ENCODE peak calls at places on chromosomes 7 and 10, in six cellular contexts. F is neuronal stem cell, X is adipocyte, Z is HEK293T, M is fibroblast of pulmonary artery, N is GM10248. D is an unnamed sample.

GRCh38 chr10:17820943-17821342 is 11.8 kb downstream of the MRC1 start:
- DNase-seq in N (no peak), X (no peak), M (no peak), F (no peak), Z (no peak), D (no peak)

GRCh38 chr7:73477376-73477775 is 43.8 kb downstream of the FZD9 start:
- DNase-seq in M (no peak), N (no peak), X (no peak), F (no peak), Z (no peak), D (no peak)

GRCh38 chr10:79096514-79096913 is 27.7 kb downstream of the ZMIZ1 start:
- DNase-seq in F (no peak), Z (no peak), N (no peak), X (no peak), M (no peak), D (no peak)

GRCh38 chr10:43203491-43204393 is 63.1 kb downstream of the RASGEF1A start:
- DNase-seq in N (no peak), X (no peak), F (no peak), M (peak; percentile 15), Z (peak; percentile 75), D (peak; percentile 60)

GRCh38 chr7:47510192-47510591 is 71.7 kb downstream of the TNS3 start:
- DNase-seq in F (no peak), M (no peak), Z (no peak), X (no peak), N (no peak), D (no peak)

GRCh38 chr10:58892039-58892665 is 284.3 kb upstream of the PHYHIPL start:
- DNase-seq in M (peak; percentile 29), Z (no peak), X (peak; percentile 13), F (no peak), N (no peak), D (no peak)

GRCh38 chr10:125679436-125679835 is 3.5 kb downstream of the TEX36 start:
- DNase-seq in F (no peak), M (no peak), N (no peak), Z (peak; percentile 4), X (no peak), D (no peak)

GRCh38 chr10:30358206-30358605 is 9.1 kb upstream of the MTPAP start:
- DNase-seq in N (no peak), X (no peak), M (no peak), Z (no peak), F (no peak), D (no peak)

GRCh38 chr10:132708441-132708840 is 77.5 kb downstream of the NKX6-2 start:
- DNase-seq in N (no peak), X (no peak), F (no peak), M (no peak), Z (no peak), D (no peak)

GRCh38 chr7:67788689-67789088 is 792.1 kb downstream of the TYW1 start:
- DNase-seq in Z (no peak), N (no peak), X (peak; percentile 37), F (no peak), M (peak; percentile 9), D (no peak)

GRCh38 chr7:100825760-100826545 is 1.4 kb downstream of the EPHB4 start:
- DNase-seq in N (no peak), M (peak; percentile 41), X (peak; percentile 74), Z (no peak), F (no peak), D (no peak)

GRCh38 chr10:8116926-8117493 is 62.5 kb downstream of the GATA3 start:
- DNase-seq in M (no peak), F (no peak), Z (no peak), X (no peak), N (no peak), D (no peak)

GRCh38 chr7:10412426-10413019 is 561.1 kb upstream of the PHF14 start:
- DNase-seq in Z (peak; percentile 18), X (peak; percentile 51), M (peak; percentile 46), N (peak; percentile 24), F (peak; percentile 29), D (peak; percentile 48)

GRCh38 chr10:35607475-35608316 is 2.6 kb downstream of the GJD4 start:
- DNase-seq in X (no peak), M (peak; percentile 14), N (no peak), Z (no peak), F (no peak), D (no peak)

GRCh38 chr7:3067193-3067592 is 23.5 kb upstream of the CARD11 start:
- DNase-seq in M (no peak), F (no peak), N (peak; percentile 31), X (no peak), Z (no peak), D (no peak)

GRCh38 chr10:49144021-49144720 is 10.3 kb upstream of the FAM170B start:
- DNase-seq in Z (no peak), X (peak; percentile 65), M (no peak), F (no peak), N (no peak), D (no peak)

GRCh38 chr10:59876695-59877094 is 29.7 kb downstream of the CCDC6 start:
- DNase-seq in F (no peak), N (no peak), X (no peak), Z (no peak), M (no peak), D (no peak)

D was measured in endothelial cell.